ENCODE peak calls at places on chromosomes 2 and 18, in four cellular contexts. One of them, this sample, is unnamed.

GRCh38 chr18:51537487-51537886 is 340.0 kb upstream of the MEX3C start:
- DNase-seq in WTC11: peak
- DNase-seq in K562: no peak
- DNase-seq in HepG2: no peak
- DNase-seq in this sample: peak

GRCh38 chr2:216735086-216735485 is 39.7 kb upstream of the IGFBP5 start:
- DNase-seq in HepG2: no peak
- DNase-seq in WTC11: no peak
- DNase-seq in K562: no peak
- DNase-seq in this sample: no peak

GRCh38 chr2:626491-627339 is 50.5 kb downstream of the TMEM18 start:
- DNase-seq in WTC11: no peak
- DNase-seq in K562: no peak
- DNase-seq in HepG2: no peak
- DNase-seq in this sample: no peak

GRCh38 chr2:187580462-187581124 is 26.4 kb upstream of the TFPI start:
- DNase-seq in HepG2: peak
- DNase-seq in WTC11: no peak
- DNase-seq in K562: peak
- DNase-seq in this sample: peak

GRCh38 chr2:240820014-240820606 is at the start of gene KIF1A:
- DNase-seq in K562: no peak
- DNase-seq in HepG2: no peak
- DNase-seq in WTC11: peak
- DNase-seq in this sample: no peak

GRCh38 chr2:46363535-46364170 is 66.4 kb downstream of the EPAS1 start:
- DNase-seq in K562: no peak
- DNase-seq in HepG2: no peak
- DNase-seq in WTC11: no peak
- DNase-seq in this sample: no peak

GRCh38 chr2:59044733-59045132 is 803.6 kb upstream of the FANCL start:
- DNase-seq in K562: no peak
- DNase-seq in WTC11: no peak
- DNase-seq in HepG2: no peak
- DNase-seq in this sample: no peak

GRCh38 chr2:69521747-69522146 is 84.5 kb upstream of the NFU1 start:
- DNase-seq in HepG2: no peak
- DNase-seq in WTC11: no peak
- DNase-seq in K562: no peak
- DNase-seq in this sample: no peak

GRCh38 chr2:85852979-85853498 is 35.8 kb downstream of the ST3GAL5 start:
- DNase-seq in K562: no peak
- DNase-seq in WTC11: no peak
- DNase-seq in HepG2: no peak
- DNase-seq in this sample: no peak

GRCh38 chr2:63789318-63790051 is 52.2 kb upstream of the UGP2 start:
- DNase-seq in HepG2: no peak
- DNase-seq in K562: no peak
- DNase-seq in WTC11: no peak
- DNase-seq in this sample: no peak

GRCh38 chr18:71293322-71293721 is 1004.5 kb downstream of the SOCS6 start:
- DNase-seq in HepG2: no peak
- DNase-seq in K562: no peak
- DNase-seq in WTC11: no peak
- DNase-seq in this sample: no peak

GRCh38 chr2:242041816-242042215 is 172.3 kb downstream of the RTP5 start:
- DNase-seq in WTC11: no peak
- DNase-seq in K562: no peak
- DNase-seq in HepG2: no peak
- DNase-seq in this sample: no peak

GRCh38 chr18:2958819-2959298 is 54.1 kb downstream of the LPIN2 start:
- DNase-seq in HepG2: no peak
- DNase-seq in WTC11: no peak
- DNase-seq in K562: no peak
- DNase-seq in this sample: no peak

GRCh38 chr2:50711714-50712113 is 320.2 kb downstream of the NRXN1 start:
- DNase-seq in HepG2: no peak
- DNase-seq in WTC11: no peak
- DNase-seq in K562: no peak
- DNase-seq in this sample: no peak

GRCh38 chr2:46471-47345 is at the start of gene FAM110C:
- DNase-seq in K562: no peak
- DNase-seq in WTC11: peak
- DNase-seq in HepG2: peak
- DNase-seq in this sample: no peak

GRCh38 chr2:135913726-135914365 is 37.6 kb upstream of the MCM6 start:
- DNase-seq in WTC11: no peak
- DNase-seq in K562: peak
- DNase-seq in HepG2: peak
- DNase-seq in this sample: peak

GRCh38 chr2:239381709-239382134 is 19.1 kb downstream of the HDAC4 start:
- DNase-seq in HepG2: no peak
- DNase-seq in WTC11: peak
- DNase-seq in K562: no peak
- DNase-seq in this sample: no peak

GRCh38 chr2:207502799-207503198 is 27.0 kb upstream of the CREB1 start:
- DNase-seq in WTC11: no peak
- DNase-seq in HepG2: no peak
- DNase-seq in K562: no peak
- DNase-seq in this sample: no peak

DNA sequence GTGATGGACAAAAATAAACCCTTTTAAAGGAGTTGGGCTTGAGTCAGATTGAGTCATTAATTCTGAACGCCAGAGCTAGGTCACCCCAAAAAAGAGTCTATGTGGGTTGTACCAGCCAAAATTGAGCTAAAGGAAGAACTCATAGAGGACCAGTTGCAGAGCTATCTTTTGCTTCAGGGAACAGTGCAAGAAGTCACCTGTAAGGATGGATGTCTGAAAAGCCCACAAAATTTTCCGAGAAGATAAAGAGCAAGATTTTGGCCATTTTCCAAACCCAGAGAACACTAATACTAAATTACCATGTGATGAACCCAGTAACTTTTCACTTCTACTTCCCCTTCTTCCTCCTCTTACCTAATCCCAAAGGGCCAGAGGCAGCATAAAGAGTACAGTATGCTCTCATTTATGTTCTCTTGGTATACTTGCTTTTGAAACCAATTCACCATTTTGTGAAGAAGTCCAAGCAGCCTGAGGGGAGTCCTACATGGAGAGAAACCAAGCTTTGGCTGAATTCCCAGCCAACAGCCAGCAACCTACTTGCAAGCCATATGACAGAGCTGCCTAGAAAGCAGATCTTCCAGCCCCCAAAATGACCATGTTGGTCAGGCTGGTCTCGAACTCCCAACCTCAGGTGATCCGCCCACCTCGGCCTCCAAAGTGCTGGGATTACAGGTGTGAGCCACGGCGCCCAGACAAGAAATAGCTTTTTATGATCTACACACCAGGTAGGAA is 551.7 kb downstream of the SATB2 start:
- DNase-seq in K562: no peak
- DNase-seq in WTC11: no peak
- DNase-seq in HepG2: no peak
- DNase-seq in this sample: no peak
- TF ChIP-seq HMGXB4 in K562: no peak
- TF ChIP-seq HMGXB4 in WTC11: no peak
- TF ChIP-seq HMGXB4 in HepG2: no peak
- TF ChIP-seq HMGXB4 in this sample: no peak

GRCh38 chr2:160381425-160381951 is 112.1 kb downstream of the RBMS1 start:
- DNase-seq in WTC11: no peak
- DNase-seq in HepG2: no peak
- DNase-seq in K562: no peak
- DNase-seq in this sample: no peak
- TF ChIP-seq HMGXB4 in WTC11: no peak
- TF ChIP-seq HMGXB4 in HepG2: no peak
- TF ChIP-seq HMGXB4 in K562: no peak
- TF ChIP-seq HMGXB4 in this sample: no peak

DNA sequence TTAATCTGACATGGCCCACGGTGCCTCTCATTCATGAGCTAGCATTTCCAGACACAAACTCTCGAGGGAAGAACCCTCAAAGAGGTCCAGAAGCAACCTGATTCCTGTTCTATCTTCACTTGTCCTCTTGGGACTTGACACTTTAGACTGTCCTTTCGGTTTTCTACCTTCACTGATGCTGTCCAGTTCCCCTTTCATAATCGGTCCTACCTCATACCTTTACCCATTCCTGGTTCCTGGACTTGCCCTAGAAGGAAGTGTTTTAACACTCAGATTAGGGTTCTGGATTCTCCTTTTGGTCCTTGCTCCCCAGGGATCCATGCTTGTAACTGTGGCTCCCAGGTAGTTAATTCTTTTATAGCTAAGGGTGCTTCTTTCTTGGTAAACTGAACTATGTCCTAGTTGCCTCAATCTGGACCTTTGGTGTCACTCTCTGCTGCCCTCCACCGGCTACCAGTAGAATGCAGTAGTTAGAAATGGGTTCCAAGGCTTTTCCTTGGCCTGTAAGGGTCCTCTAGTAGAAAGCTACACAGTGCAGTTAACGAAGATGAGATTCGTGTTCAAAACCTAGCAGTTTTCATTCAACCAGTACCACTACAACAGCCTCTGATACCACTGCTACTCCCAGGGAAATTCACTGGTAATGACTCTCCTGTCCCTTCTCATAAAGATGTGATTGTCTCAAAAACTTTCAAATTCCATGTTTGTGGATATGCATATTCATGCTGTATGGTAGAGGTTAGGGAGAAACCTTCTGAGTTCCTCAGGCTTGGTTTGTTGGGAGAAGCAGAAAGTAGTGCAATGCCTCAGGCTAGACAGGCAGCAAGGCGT is 178.1 kb upstream of the CYP26B1 start:
- DNase-seq in WTC11: peak
- DNase-seq in HepG2: peak
- DNase-seq in K562: peak
- DNase-seq in this sample: peak
- TF ChIP-seq HMGXB4 in WTC11: no peak
- TF ChIP-seq HMGXB4 in HepG2: no peak
- TF ChIP-seq HMGXB4 in K562: no peak
- TF ChIP-seq HMGXB4 in this sample: no peak

GRCh38 chr2:108399479-108399878 is 21.7 kb downstream of the SULT1C4 start:
- DNase-seq in K562: no peak
- DNase-seq in WTC11: no peak
- DNase-seq in HepG2: no peak
- DNase-seq in this sample: no peak

GRCh38 chr2:108393197-108393596 is 15.4 kb downstream of the SULT1C4 start:
- DNase-seq in HepG2: no peak
- DNase-seq in WTC11: no peak
- DNase-seq in K562: no peak
- DNase-seq in this sample: no peak

GRCh38 chr2:108395155-108395554 is 17.4 kb downstream of the SULT1C4 start:
- DNase-seq in K562: no peak
- DNase-seq in HepG2: no peak
- DNase-seq in WTC11: no peak
- DNase-seq in this sample: no peak

GRCh38 chr2:108392029-108392428 is 14.3 kb downstream of the SULT1C4 start:
- DNase-seq in WTC11: no peak
- DNase-seq in HepG2: peak
- DNase-seq in K562: no peak
- DNase-seq in this sample: no peak

DNA sequence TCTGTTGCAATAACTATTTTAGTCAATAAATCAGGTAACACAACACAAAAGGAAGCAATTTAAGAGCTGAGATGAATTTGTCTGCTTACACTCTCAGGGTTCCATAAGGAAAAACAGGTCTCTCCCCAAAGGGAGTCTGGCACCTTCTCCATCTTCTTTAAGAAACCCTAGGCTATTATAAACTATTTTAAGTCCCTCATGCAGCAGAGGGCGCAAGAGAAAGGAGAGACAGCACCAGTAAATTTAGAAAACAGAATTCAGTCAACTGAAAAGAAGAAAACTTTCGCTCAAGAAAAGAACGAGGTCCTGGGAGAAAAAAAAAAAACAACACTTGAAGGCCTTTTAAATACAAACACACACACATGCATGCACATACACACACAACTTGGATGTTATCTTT is 19.1 kb downstream of the SULT1C4 start:
- DNase-seq in K562: no peak
- DNase-seq in WTC11: peak
- DNase-seq in HepG2: peak
- DNase-seq in this sample: peak
- TF ChIP-seq HMGXB4 in K562: no peak
- TF ChIP-seq HMGXB4 in WTC11: no peak
- TF ChIP-seq HMGXB4 in HepG2: no peak
- TF ChIP-seq HMGXB4 in this sample: no peak

DNA sequence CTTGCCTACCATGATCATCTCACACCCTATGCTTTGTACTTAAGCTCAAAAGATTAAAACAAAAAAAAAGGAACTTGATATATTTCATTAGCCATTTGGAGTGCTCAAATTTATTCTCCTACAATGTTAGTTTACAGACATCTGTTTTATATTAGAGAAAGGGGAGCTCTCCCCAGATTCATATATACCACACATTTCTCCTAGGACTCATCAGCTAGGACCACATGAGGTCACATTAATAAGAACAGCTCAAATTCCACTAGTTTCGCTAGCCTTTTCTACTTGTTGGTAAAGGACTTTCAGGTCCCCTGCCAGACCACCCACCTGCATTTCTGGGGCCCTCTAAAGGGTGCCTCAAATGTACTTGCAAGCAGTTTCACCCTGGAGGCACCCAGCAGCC is 151.2 kb upstream of the MMADHC start:
- DNase-seq in WTC11: no peak
- DNase-seq in K562: no peak
- DNase-seq in HepG2: no peak
- DNase-seq in this sample: no peak
- TF ChIP-seq HMGXB4 in WTC11: no peak
- TF ChIP-seq HMGXB4 in K562: no peak
- TF ChIP-seq HMGXB4 in HepG2: no peak
- TF ChIP-seq HMGXB4 in this sample: no peak

DNA sequence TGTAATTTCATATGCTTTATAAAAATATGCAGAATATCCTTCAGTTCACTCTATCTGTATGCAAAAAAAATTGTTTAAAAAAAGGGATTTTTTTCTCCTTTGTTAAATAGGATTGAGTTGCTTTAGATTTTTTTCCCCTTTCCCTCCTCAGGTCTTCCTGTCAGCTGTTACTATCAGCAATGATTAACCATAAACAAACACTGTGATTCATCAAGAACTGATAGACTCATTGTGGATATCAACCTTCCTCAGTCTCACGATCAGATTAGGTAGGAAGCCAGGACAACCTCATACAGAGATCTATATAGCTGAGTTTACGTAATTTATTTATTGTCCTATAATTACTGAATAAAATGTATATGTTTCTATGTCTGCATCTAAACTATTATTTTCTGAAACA is 2136.2 kb upstream of the CELF4 start:
- DNase-seq in WTC11: no peak
- DNase-seq in K562: no peak
- DNase-seq in HepG2: peak
- DNase-seq in this sample: peak
- TF ChIP-seq HMGXB4 in WTC11: no peak
- TF ChIP-seq HMGXB4 in K562: no peak
- TF ChIP-seq HMGXB4 in HepG2: no peak
- TF ChIP-seq HMGXB4 in this sample: no peak

DNA sequence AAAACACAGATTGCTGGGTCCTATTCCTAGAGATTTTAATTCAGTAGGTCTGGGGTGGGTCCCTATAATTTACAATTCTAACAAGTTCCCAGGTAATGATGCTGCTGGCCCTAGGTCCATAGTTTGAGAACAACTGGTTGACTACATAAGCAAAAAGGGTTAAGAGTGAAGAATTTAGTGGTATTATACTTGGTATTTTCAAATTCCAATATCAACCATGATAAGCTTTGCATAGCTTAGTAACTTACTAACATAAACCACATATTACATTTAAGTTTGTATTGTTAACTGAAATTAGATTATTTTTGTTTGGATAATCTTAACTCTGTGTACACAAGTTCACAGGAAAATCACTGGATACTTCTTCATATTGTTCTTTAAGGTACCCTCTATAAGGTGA is 862.9 kb upstream of the ACVR2A start:
- DNase-seq in HepG2: no peak
- DNase-seq in WTC11: no peak
- DNase-seq in K562: no peak
- DNase-seq in this sample: no peak
- TF ChIP-seq HMGXB4 in HepG2: no peak
- TF ChIP-seq HMGXB4 in WTC11: no peak
- TF ChIP-seq HMGXB4 in K562: no peak
- TF ChIP-seq HMGXB4 in this sample: no peak

This sample was measured in A549.